ENCODE peak calls at places on chromosomes 16 and 17, in five cellular contexts. One of them, this sample, is unnamed.

GRCh38 chr17:65418622-65419021 is 142.8 kb downstream of the AXIN2 start:
- DNase-seq in brain microvascular endothelial cell: no peak
- DNase-seq in stimulated activated CD4-positive, alpha-beta T cell treated with anti-CD3 and anti-CD28 coated beads, Interleukin-2, amount 100 ng/mL, for 48 hours: no peak
- DNase-seq in germinal center: no peak
- DNase-seq in AG09319: no peak
- DNase-seq in this sample: no peak

GRCh38 chr17:50307654-50308053 is 33.4 kb downstream of the TMEM92 start:
- DNase-seq in brain microvascular endothelial cell: no peak
- DNase-seq in germinal center: no peak
- DNase-seq in stimulated activated CD4-positive, alpha-beta T cell treated with anti-CD3 and anti-CD28 coated beads, Interleukin-2, amount 100 ng/mL, for 48 hours: no peak
- DNase-seq in AG09319: no peak
- DNase-seq in this sample: no peak

GRCh38 chr16:12340151-12340733 is 363.7 kb downstream of the SNX29 start:
- DNase-seq in brain microvascular endothelial cell: peak
- DNase-seq in stimulated activated CD4-positive, alpha-beta T cell treated with anti-CD3 and anti-CD28 coated beads, Interleukin-2, amount 100 ng/mL, for 48 hours: no peak
- DNase-seq in AG09319: no peak
- DNase-seq in germinal center: peak
- DNase-seq in this sample: peak

GRCh38 chr17:1552911-1553310 is 9.7 kb downstream of the PITPNA start:
- DNase-seq in stimulated activated CD4-positive, alpha-beta T cell treated with anti-CD3 and anti-CD28 coated beads, Interleukin-2, amount 100 ng/mL, for 48 hours: no peak
- DNase-seq in germinal center: no peak
- DNase-seq in AG09319: no peak
- DNase-seq in brain microvascular endothelial cell: no peak
- DNase-seq in this sample: peak

GRCh38 chr17:2207815-2208515 is 95.6 kb downstream of the SMG6 start:
- DNase-seq in AG09319: no peak
- DNase-seq in stimulated activated CD4-positive, alpha-beta T cell treated with anti-CD3 and anti-CD28 coated beads, Interleukin-2, amount 100 ng/mL, for 48 hours: no peak
- DNase-seq in germinal center: no peak
- DNase-seq in brain microvascular endothelial cell: no peak
- DNase-seq in this sample: no peak

GRCh38 chr17:13581925-13582324 is 19.8 kb downstream of the HS3ST3A1 start:
- DNase-seq in stimulated activated CD4-positive, alpha-beta T cell treated with anti-CD3 and anti-CD28 coated beads, Interleukin-2, amount 100 ng/mL, for 48 hours: no peak
- DNase-seq in AG09319: no peak
- DNase-seq in germinal center: no peak
- DNase-seq in brain microvascular endothelial cell: no peak
- DNase-seq in this sample: no peak

GRCh38 chr16:82832861-82833260 is 206.1 kb downstream of the CDH13 start:
- DNase-seq in stimulated activated CD4-positive, alpha-beta T cell treated with anti-CD3 and anti-CD28 coated beads, Interleukin-2, amount 100 ng/mL, for 48 hours: no peak
- DNase-seq in AG09319: peak
- DNase-seq in germinal center: no peak
- DNase-seq in brain microvascular endothelial cell: peak
- DNase-seq in this sample: no peak

GRCh38 chr16:27267037-27267677 is 1.4 kb downstream of the NSMCE1 start:
- DNase-seq in germinal center: no peak
- DNase-seq in AG09319: no peak
- DNase-seq in brain microvascular endothelial cell: no peak
- DNase-seq in stimulated activated CD4-positive, alpha-beta T cell treated with anti-CD3 and anti-CD28 coated beads, Interleukin-2, amount 100 ng/mL, for 48 hours: no peak
- DNase-seq in this sample: no peak

GRCh38 chr17:42898147-42898807 is 2.3 kb upstream of the G6PC1 start:
- DNase-seq in germinal center: no peak
- DNase-seq in AG09319: no peak
- DNase-seq in stimulated activated CD4-positive, alpha-beta T cell treated with anti-CD3 and anti-CD28 coated beads, Interleukin-2, amount 100 ng/mL, for 48 hours: no peak
- DNase-seq in brain microvascular endothelial cell: no peak
- DNase-seq in this sample: no peak

GRCh38 chr17:78105101-78105500 is 23.5 kb downstream of the TMC6 start:
- DNase-seq in stimulated activated CD4-positive, alpha-beta T cell treated with anti-CD3 and anti-CD28 coated beads, Interleukin-2, amount 100 ng/mL, for 48 hours: no peak
- DNase-seq in AG09319: no peak
- DNase-seq in brain microvascular endothelial cell: no peak
- DNase-seq in germinal center: no peak
- DNase-seq in this sample: no peak

GRCh38 chr16:27475561-27475960 is 73.6 kb downstream of the IL21R start:
- DNase-seq in brain microvascular endothelial cell: peak
- DNase-seq in AG09319: peak
- DNase-seq in germinal center: no peak
- DNase-seq in stimulated activated CD4-positive, alpha-beta T cell treated with anti-CD3 and anti-CD28 coated beads, Interleukin-2, amount 100 ng/mL, for 48 hours: no peak
- DNase-seq in this sample: no peak

GRCh38 chr16:77834600-77834963 is 46.2 kb downstream of the VAT1L start:
- DNase-seq in germinal center: no peak
- DNase-seq in AG09319: no peak
- DNase-seq in brain microvascular endothelial cell: peak
- DNase-seq in stimulated activated CD4-positive, alpha-beta T cell treated with anti-CD3 and anti-CD28 coated beads, Interleukin-2, amount 100 ng/mL, for 48 hours: no peak
- DNase-seq in this sample: no peak

GRCh38 chr17:50640701-50641338 is 6.1 kb downstream of the ABCC3 start:
- DNase-seq in AG09319: no peak
- DNase-seq in brain microvascular endothelial cell: no peak
- DNase-seq in stimulated activated CD4-positive, alpha-beta T cell treated with anti-CD3 and anti-CD28 coated beads, Interleukin-2, amount 100 ng/mL, for 48 hours: no peak
- DNase-seq in germinal center: no peak
- DNase-seq in this sample: no peak

GRCh38 chr17:10114931-10115535 is 83.4 kb downstream of the GAS7 start:
- DNase-seq in stimulated activated CD4-positive, alpha-beta T cell treated with anti-CD3 and anti-CD28 coated beads, Interleukin-2, amount 100 ng/mL, for 48 hours: peak
- DNase-seq in brain microvascular endothelial cell: peak
- DNase-seq in AG09319: peak
- DNase-seq in germinal center: peak
- DNase-seq in this sample: peak

GRCh38 chr16:49487746-49488145 is 114.1 kb downstream of the C16orf78 start:
- DNase-seq in brain microvascular endothelial cell: no peak
- DNase-seq in AG09319: no peak
- DNase-seq in stimulated activated CD4-positive, alpha-beta T cell treated with anti-CD3 and anti-CD28 coated beads, Interleukin-2, amount 100 ng/mL, for 48 hours: no peak
- DNase-seq in germinal center: no peak
- DNase-seq in this sample: no peak

GRCh38 chr16:57592591-57593003 is 35.8 kb upstream of the ADGRG1 start:
- DNase-seq in brain microvascular endothelial cell: no peak
- DNase-seq in germinal center: no peak
- DNase-seq in AG09319: no peak
- DNase-seq in stimulated activated CD4-positive, alpha-beta T cell treated with anti-CD3 and anti-CD28 coated beads, Interleukin-2, amount 100 ng/mL, for 48 hours: no peak
- DNase-seq in this sample: no peak

GRCh38 chr17:3032258-3033247 is 30.9 kb downstream of the OR1D5 start:
- DNase-seq in AG09319: no peak
- DNase-seq in germinal center: no peak
- DNase-seq in brain microvascular endothelial cell: no peak
- DNase-seq in stimulated activated CD4-positive, alpha-beta T cell treated with anti-CD3 and anti-CD28 coated beads, Interleukin-2, amount 100 ng/mL, for 48 hours: no peak
- DNase-seq in this sample: no peak

GRCh38 chr17:28698253-28698941 is 13.3 kb downstream of the PROCA1 start:
- DNase-seq in germinal center: no peak
- DNase-seq in stimulated activated CD4-positive, alpha-beta T cell treated with anti-CD3 and anti-CD28 coated beads, Interleukin-2, amount 100 ng/mL, for 48 hours: no peak
- DNase-seq in AG09319: no peak
- DNase-seq in brain microvascular endothelial cell: no peak
- DNase-seq in this sample: no peak

GRCh38 chr17:15947976-15948752 is 3.2 kb downstream of the ADORA2B start:
- DNase-seq in germinal center: no peak
- DNase-seq in brain microvascular endothelial cell: no peak
- DNase-seq in stimulated activated CD4-positive, alpha-beta T cell treated with anti-CD3 and anti-CD28 coated beads, Interleukin-2, amount 100 ng/mL, for 48 hours: no peak
- DNase-seq in AG09319: no peak
- DNase-seq in this sample: no peak

GRCh38 chr16:51153275-51153991 is 2.4 kb upstream of the SALL1 start:
- DNase-seq in brain microvascular endothelial cell: no peak
- DNase-seq in AG09319: no peak
- DNase-seq in stimulated activated CD4-positive, alpha-beta T cell treated with anti-CD3 and anti-CD28 coated beads, Interleukin-2, amount 100 ng/mL, for 48 hours: no peak
- DNase-seq in germinal center: no peak
- DNase-seq in this sample: no peak

GRCh38 chr17:64202683-64203430 is 60.2 kb downstream of the TEX2 start:
- DNase-seq in brain microvascular endothelial cell: peak
- DNase-seq in germinal center: no peak
- DNase-seq in AG09319: no peak
- DNase-seq in stimulated activated CD4-positive, alpha-beta T cell treated with anti-CD3 and anti-CD28 coated beads, Interleukin-2, amount 100 ng/mL, for 48 hours: no peak
- DNase-seq in this sample: no peak

GRCh38 chr17:2214047-2214717 is 89.4 kb downstream of the SMG6 start:
- DNase-seq in AG09319: no peak
- DNase-seq in stimulated activated CD4-positive, alpha-beta T cell treated with anti-CD3 and anti-CD28 coated beads, Interleukin-2, amount 100 ng/mL, for 48 hours: no peak
- DNase-seq in brain microvascular endothelial cell: peak
- DNase-seq in germinal center: no peak
- DNase-seq in this sample: no peak

GRCh38 chr17:7654832-7655540 is 4.3 kb downstream of the ATP1B2 start:
- DNase-seq in germinal center: no peak
- DNase-seq in AG09319: no peak
- DNase-seq in stimulated activated CD4-positive, alpha-beta T cell treated with anti-CD3 and anti-CD28 coated beads, Interleukin-2, amount 100 ng/mL, for 48 hours: no peak
- DNase-seq in brain microvascular endothelial cell: peak
- DNase-seq in this sample: no peak

GRCh38 chr16:65663774-65664173 is 541.9 kb upstream of the CDH11 start:
- DNase-seq in brain microvascular endothelial cell: no peak
- DNase-seq in germinal center: no peak
- DNase-seq in stimulated activated CD4-positive, alpha-beta T cell treated with anti-CD3 and anti-CD28 coated beads, Interleukin-2, amount 100 ng/mL, for 48 hours: no peak
- DNase-seq in AG09319: no peak
- DNase-seq in this sample: no peak

GRCh38 chr16:72739577-72739976 is 308.4 kb downstream of the ZFHX3 start:
- DNase-seq in brain microvascular endothelial cell: no peak
- DNase-seq in germinal center: no peak
- DNase-seq in AG09319: no peak
- DNase-seq in stimulated activated CD4-positive, alpha-beta T cell treated with anti-CD3 and anti-CD28 coated beads, Interleukin-2, amount 100 ng/mL, for 48 hours: no peak
- DNase-seq in this sample: no peak

GRCh38 chr17:39364236-39365025 is 37.0 kb downstream of the FBXL20 start:
- DNase-seq in stimulated activated CD4-positive, alpha-beta T cell treated with anti-CD3 and anti-CD28 coated beads, Interleukin-2, amount 100 ng/mL, for 48 hours: no peak
- DNase-seq in germinal center: no peak
- DNase-seq in AG09319: no peak
- DNase-seq in brain microvascular endothelial cell: no peak
- DNase-seq in this sample: no peak

GRCh38 chr16:19419691-19420060 is 2.0 kb downstream of the TMC5 start:
- DNase-seq in AG09319: no peak
- DNase-seq in brain microvascular endothelial cell: peak
- DNase-seq in stimulated activated CD4-positive, alpha-beta T cell treated with anti-CD3 and anti-CD28 coated beads, Interleukin-2, amount 100 ng/mL, for 48 hours: no peak
- DNase-seq in germinal center: no peak
- DNase-seq in this sample: no peak

GRCh38 chr16:77961811-77962210 is 60.5 kb upstream of the CLEC3A start:
- DNase-seq in brain microvascular endothelial cell: no peak
- DNase-seq in germinal center: no peak
- DNase-seq in stimulated activated CD4-positive, alpha-beta T cell treated with anti-CD3 and anti-CD28 coated beads, Interleukin-2, amount 100 ng/mL, for 48 hours: no peak
- DNase-seq in AG09319: no peak
- DNase-seq in this sample: no peak

GRCh38 chr16:83980794-83981193 is 12.8 kb downstream of the NECAB2 start:
- DNase-seq in germinal center: no peak
- DNase-seq in AG09319: no peak
- DNase-seq in stimulated activated CD4-positive, alpha-beta T cell treated with anti-CD3 and anti-CD28 coated beads, Interleukin-2, amount 100 ng/mL, for 48 hours: no peak
- DNase-seq in brain microvascular endothelial cell: no peak
- DNase-seq in this sample: no peak

GRCh38 chr17:69213059-69213813 is 15.4 kb downstream of the ABCA10 start:
- DNase-seq in brain microvascular endothelial cell: no peak
- DNase-seq in stimulated activated CD4-positive, alpha-beta T cell treated with anti-CD3 and anti-CD28 coated beads, Interleukin-2, amount 100 ng/mL, for 48 hours: no peak
- DNase-seq in germinal center: no peak
- DNase-seq in AG09319: no peak
- DNase-seq in this sample: no peak

GRCh38 chr16:47886631-47887415 is 269.0 kb downstream of the ABCC12 start:
- DNase-seq in germinal center: no peak
- DNase-seq in brain microvascular endothelial cell: no peak
- DNase-seq in stimulated activated CD4-positive, alpha-beta T cell treated with anti-CD3 and anti-CD28 coated beads, Interleukin-2, amount 100 ng/mL, for 48 hours: no peak
- DNase-seq in AG09319: no peak
- DNase-seq in this sample: no peak

GRCh38 chr16:87791295-87792204 is 25.8 kb upstream of the KLHDC4 start:
- DNase-seq in brain microvascular endothelial cell: no peak
- DNase-seq in germinal center: no peak
- DNase-seq in AG09319: no peak
- DNase-seq in stimulated activated CD4-positive, alpha-beta T cell treated with anti-CD3 and anti-CD28 coated beads, Interleukin-2, amount 100 ng/mL, for 48 hours: no peak
- DNase-seq in this sample: no peak

GRCh38 chr17:30093463-30094147 is 23.0 kb upstream of the NSRP1 start:
- DNase-seq in stimulated activated CD4-positive, alpha-beta T cell treated with anti-CD3 and anti-CD28 coated beads, Interleukin-2, amount 100 ng/mL, for 48 hours: peak
- DNase-seq in germinal center: peak
- DNase-seq in brain microvascular endothelial cell: peak
- DNase-seq in AG09319: peak
- DNase-seq in this sample: peak